ENCODE peak calls at places on chromosomes 5 and 9, in five cellular contexts. B, N, O, P and C are unnamed samples.

GRCh38 chr5:175718401-175719108 is 60.7 kb downstream of the HRH2 start:
- DNase-seq in O (peak; percentile 42), B (peak; percentile 89), N (peak; percentile 76), P (no peak), C (no peak)

GRCh38 chr5:177431317-177432142 is 5.1 kb downstream of the GRK6 start:
- DNase-seq in B (peak; percentile 89), N (peak; percentile 80), P (peak; percentile 89), O (peak; percentile 44), C (peak; percentile 99)

GRCh38 chr5:9339206-9339818 is 206.6 kb downstream of the SEMA5A start:
- DNase-seq in N (no peak), B (no peak), P (no peak), O (no peak), C (no peak)

GRCh38 chr5:154408806-154409205 is 37.0 kb upstream of the SAP30L start:
- DNase-seq in P (no peak), N (no peak), O (no peak), B (no peak), C (no peak)

GRCh38 chr5:147208134-147208533 is 26.7 kb upstream of the STK32A start:
- DNase-seq in B (no peak), O (no peak), P (no peak), N (no peak), C (no peak)

GRCh38 chr5:15463231-15463630 is 36.7 kb upstream of the FBXL7 start:
- DNase-seq in N (no peak), P (no peak), O (no peak), B (no peak), C (no peak)

GRCh38 chr5:81401266-81401665 is 7.3 kb upstream of the ACOT12 start:
- DNase-seq in P (no peak), B (no peak), N (no peak), O (no peak), C (no peak)

GRCh38 chr5:15592728-15593127 is 92.7 kb downstream of the FBXL7 start:
- DNase-seq in O (no peak), B (no peak), P (no peak), N (no peak), C (no peak)

GRCh38 chr5:176803943-176804498 is 6.3 kb upstream of the UNC5A start:
- DNase-seq in B (no peak), P (no peak), O (no peak), N (no peak), C (no peak)

GRCh38 chr5:4614088-4614487 is 526.0 kb upstream of the ADAMTS16 start:
- DNase-seq in P (no peak), O (no peak), N (no peak), B (no peak), C (no peak)

GRCh38 chr9:134971196-134971595 is 53.5 kb upstream of the FCN1 start:
- DNase-seq in O (no peak), N (no peak), B (peak; percentile 25), P (no peak), C (peak; percentile 36)

GRCh38 chr9:26947736-26948135 is 694 bp upstream of the PLAA start:
- DNase-seq in N (peak; percentile 63), O (no peak), B (peak; percentile 73), P (no peak), C (peak; percentile 82)

GRCh38 chr5:74072646-74073045 is 446.6 kb downstream of the ARHGEF28 start:
- DNase-seq in N (no peak), P (no peak), O (no peak), B (no peak), C (no peak)

GRCh38 chr9:130138791-130139190 is 33.4 kb upstream of the NCS1 start:
- DNase-seq in B (no peak), P (no peak), O (no peak), N (no peak), C (no peak)

GRCh38 chr5:144040615-144041394 is 129.7 kb downstream of the YIPF5 start:
- DNase-seq in N (no peak), B (no peak), P (no peak), O (no peak), C (no peak)

GRCh38 chr5:606526-607399 is 5.4 kb upstream of the CEP72 start:
- DNase-seq in B (no peak), P (no peak), O (no peak), N (no peak), C (peak; percentile 73)

GRCh38 chr9:96034553-96035122 is 159.1 kb downstream of the ERCC6L2 start:
- DNase-seq in O (no peak), B (peak; percentile 44), N (no peak), P (no peak), C (no peak)

GRCh38 chr5:63409737-63410136 is 552.5 kb downstream of the HTR1A start:
- DNase-seq in B (no peak), N (no peak), P (no peak), O (no peak), C (no peak)

GRCh38 chr9:38277601-38278200 is 114.8 kb upstream of the ALDH1B1 start:
- DNase-seq in O (no peak), B (no peak), P (no peak), N (no peak), C (peak; percentile 17)

GRCh38 chr5:95668216-95668615 is 14.6 kb downstream of the SPATA9 start:
- DNase-seq in B (no peak), P (no peak), N (no peak), O (no peak), C (no peak)

GRCh38 chr5:9183306-9183705 is 362.6 kb downstream of the SEMA5A start:
- DNase-seq in N (no peak), O (no peak), B (no peak), P (no peak), C (no peak)

GRCh38 chr5:150589791-150590601 is 50.5 kb upstream of the SYNPO start:
- DNase-seq in N (no peak), O (no peak), B (peak; percentile 47), P (no peak), C (peak; percentile 69)

GRCh38 chr9:72554221-72554641 is 32.8 kb downstream of the TMC1 start:
- DNase-seq in N (no peak), P (no peak), B (no peak), O (no peak), C (no peak)

GRCh38 chr5:173895766-173896165 is 7.6 kb downstream of the CPEB4 start:
- DNase-seq in O (no peak), P (no peak), B (no peak), N (no peak), C (no peak)

GRCh38 chr9:124559871-124560270 is 52.7 kb upstream of the NR5A1 start:
- DNase-seq in P (no peak), O (no peak), N (no peak), B (no peak), C (no peak)

GRCh38 chr5:63923914-63924313 is 38.3 kb downstream of the HTR1A start:
- DNase-seq in N (no peak), B (no peak), P (no peak), O (no peak), C (no peak)

GRCh38 chr9:35844628-35845301 is 15.7 kb downstream of the TMEM8B start:
- DNase-seq in O (no peak), B (no peak), N (no peak), P (peak; percentile 73), C (no peak)

GRCh38 chr5:178487911-178488310 is 102.3 kb downstream of the COL23A1 start:
- DNase-seq in B (no peak), O (no peak), N (no peak), P (no peak), C (no peak)

GRCh38 chr5:179762079-179762780 is 29.6 kb downstream of the MAML1 start:
- DNase-seq in O (no peak), B (no peak), P (peak; percentile 58), N (peak; percentile 9), C (no peak)

GRCh38 chr5:167064199-167064811 is 1227.1 kb upstream of the WWC1 start:
- DNase-seq in B (no peak), P (no peak), N (no peak), O (no peak), C (no peak)

GRCh38 chr9:88013607-88014006 is 39.3 kb upstream of the CDK20 start:
- DNase-seq in B (no peak), P (no peak), O (no peak), N (no peak), C (no peak)

GRCh38 chr9:93907551-93908199 is 47.5 kb downstream of the BARX1 start:
- DNase-seq in O (no peak), N (no peak), B (peak; percentile 5), P (no peak), C (peak; percentile 57)

GRCh38 chr9:68552700-68553099 is 12.0 kb upstream of the TMEM252 start:
- DNase-seq in N (no peak), O (no peak), P (no peak), B (no peak), C (no peak)

GRCh38 chr9:111712369-111712768 is 51.0 kb downstream of the GNG10 start:
- DNase-seq in O (no peak), P (no peak), B (no peak), N (no peak), C (no peak)

GRCh38 chr9:17063535-17064135 is 71.2 kb upstream of the CNTLN start:
- DNase-seq in N (no peak), B (no peak), O (no peak), P (no peak), C (no peak)

GRCh38 chr5:135095052-135095715 is 61.2 kb upstream of the PITX1 start:
- DNase-seq in P (no peak), O (no peak), N (no peak), B (no peak), C (peak; percentile 64)

GRCh38 chr5:57532513-57533497 is 50.2 kb upstream of the ACTBL2 start:
- DNase-seq in P (no peak), O (no peak), N (no peak), B (no peak), C (no peak)

GRCh38 chr9:136700309-136700708 is 12.1 kb upstream of the DIPK1B start:
- DNase-seq in B (no peak), O (no peak), N (no peak), P (no peak), C (no peak)